ENCODE peak calls at places on chromosomes 16 and 17, in five cellular contexts. One of them, this sample, is unnamed.

GRCh38 chr16:65136656-65137055 is 14.8 kb upstream of the CDH11 start:
- DNase-seq in IMR-90: no peak
- DNase-seq in A549: no peak
- DNase-seq in H1: no peak
- DNase-seq in K562: no peak
- DNase-seq in this sample: no peak

GRCh38 chr16:4769306-4769638 is 2.3 kb upstream of the ZNF500 start:
- DNase-seq in K562: no peak
- DNase-seq in A549: no peak
- DNase-seq in H1: no peak
- DNase-seq in IMR-90: no peak
- DNase-seq in this sample: no peak

GRCh38 chr17:6480325-6480675 is 36.0 kb downstream of the PIMREG start:
- DNase-seq in H1: no peak
- DNase-seq in A549: no peak
- DNase-seq in IMR-90: no peak
- DNase-seq in K562: no peak
- DNase-seq in this sample: no peak

GRCh38 chr17:64209983-64210382 is 53.1 kb downstream of the TEX2 start:
- DNase-seq in H1: no peak
- DNase-seq in IMR-90: no peak
- DNase-seq in A549: no peak
- DNase-seq in K562: no peak
- DNase-seq in this sample: no peak

GRCh38 chr16:27822529-27823437 is 240.7 kb downstream of the GSG1L start:
- DNase-seq in IMR-90: no peak
- DNase-seq in K562: no peak
- DNase-seq in H1: no peak
- DNase-seq in A549: no peak
- DNase-seq in this sample: no peak

GRCh38 chr17:57663326-57664070 is 81.6 kb downstream of the CCDC182 start:
- DNase-seq in K562: no peak
- DNase-seq in A549: no peak
- DNase-seq in H1: no peak
- DNase-seq in IMR-90: no peak
- DNase-seq in this sample: no peak

GRCh38 chr16:49179714-49180330 is 101.8 kb downstream of the CBLN1 start:
- DNase-seq in IMR-90: no peak
- DNase-seq in K562: no peak
- DNase-seq in A549: no peak
- DNase-seq in H1: no peak
- DNase-seq in this sample: no peak

GRCh38 chr16:60684002-60684401 is 1352.2 kb downstream of the CDH8 start:
- DNase-seq in IMR-90: no peak
- DNase-seq in H1: no peak
- DNase-seq in A549: no peak
- DNase-seq in K562: no peak
- DNase-seq in this sample: no peak

GRCh38 chr16:13307255-13307654 is 405.9 kb downstream of the SHISA9 start:
- DNase-seq in A549: no peak
- DNase-seq in IMR-90: no peak
- DNase-seq in H1: no peak
- DNase-seq in K562: no peak
- DNase-seq in this sample: no peak

GRCh38 chr16:89709166-89709565 is 7.7 kb upstream of the SPATA2L start:
- DNase-seq in A549: no peak
- DNase-seq in IMR-90: no peak
- DNase-seq in K562: no peak
- DNase-seq in H1: no peak
- DNase-seq in this sample: no peak

GRCh38 chr16:55349867-55350266 is 25.9 kb downstream of the IRX6 start:
- DNase-seq in IMR-90: no peak
- DNase-seq in A549: no peak
- DNase-seq in H1: no peak
- DNase-seq in K562: no peak
- DNase-seq in this sample: no peak

GRCh38 chr16:1163567-1164055 is 10.7 kb downstream of the CACNA1H start:
- DNase-seq in H1: no peak
- DNase-seq in IMR-90: peak; percentile 45
- DNase-seq in A549: no peak
- DNase-seq in K562: no peak
- DNase-seq in this sample: no peak

GRCh38 chr16:57510016-57510871 is 24.0 kb upstream of the DOK4 start:
- DNase-seq in IMR-90: no peak
- DNase-seq in A549: no peak
- DNase-seq in H1: no peak
- DNase-seq in K562: no peak
- DNase-seq in this sample: no peak

GRCh38 chr16:85759631-85760419 is 8.9 kb upstream of the C16orf74 start:
- DNase-seq in K562: peak; percentile 55
- DNase-seq in A549: peak; percentile 55
- DNase-seq in H1: no peak
- DNase-seq in IMR-90: no peak
- DNase-seq in this sample: no peak

GRCh38 chr17:67194134-67194533 is 50.9 kb downstream of the HELZ start:
- DNase-seq in K562: no peak
- DNase-seq in IMR-90: peak; percentile 81
- DNase-seq in H1: no peak
- DNase-seq in A549: peak; percentile 17
- DNase-seq in this sample: peak; percentile 50

GRCh38 chr16:82524939-82525338 is 101.8 kb upstream of the CDH13 start:
- DNase-seq in A549: no peak
- DNase-seq in H1: no peak
- DNase-seq in K562: no peak
- DNase-seq in IMR-90: no peak
- DNase-seq in this sample: peak; percentile 88

GRCh38 chr17:14061666-14062560 is 7.4 kb upstream of the COX10 start:
- DNase-seq in IMR-90: peak; percentile 84
- DNase-seq in A549: no peak
- DNase-seq in K562: no peak
- DNase-seq in H1: no peak
- DNase-seq in this sample: no peak

GRCh38 chr17:62149961-62150360 is 84.9 kb upstream of the MED13 start:
- DNase-seq in IMR-90: no peak
- DNase-seq in A549: no peak
- DNase-seq in K562: no peak
- DNase-seq in H1: no peak
- DNase-seq in this sample: no peak

GRCh38 chr17:10640475-10640874 is 16.6 kb downstream of the MYH3 start:
- DNase-seq in K562: no peak
- DNase-seq in H1: no peak
- DNase-seq in A549: no peak
- DNase-seq in IMR-90: no peak
- DNase-seq in this sample: no peak

GRCh38 chr17:38663125-38663751 is 11.5 kb downstream of the EPOP start:
- DNase-seq in A549: peak; percentile 94
- DNase-seq in IMR-90: peak; percentile 29
- DNase-seq in H1: peak; percentile 83
- DNase-seq in K562: peak; percentile 74
- DNase-seq in this sample: peak; percentile 90

GRCh38 chr17:38659415-38659814 is 15.3 kb downstream of the EPOP start:
- DNase-seq in K562: no peak
- DNase-seq in IMR-90: no peak
- DNase-seq in H1: no peak
- DNase-seq in A549: no peak
- DNase-seq in this sample: peak; percentile 63

GRCh38 chr17:38657824-38658740 is 16.7 kb downstream of the EPOP start:
- DNase-seq in H1: no peak
- DNase-seq in IMR-90: no peak
- DNase-seq in K562: no peak
- DNase-seq in A549: no peak
- DNase-seq in this sample: no peak

GRCh38 chr17:38658741-38659345 is 15.9 kb downstream of the EPOP start:
- DNase-seq in H1: no peak
- DNase-seq in A549: no peak
- DNase-seq in IMR-90: no peak
- DNase-seq in K562: no peak
- DNase-seq in this sample: no peak

DNA sequence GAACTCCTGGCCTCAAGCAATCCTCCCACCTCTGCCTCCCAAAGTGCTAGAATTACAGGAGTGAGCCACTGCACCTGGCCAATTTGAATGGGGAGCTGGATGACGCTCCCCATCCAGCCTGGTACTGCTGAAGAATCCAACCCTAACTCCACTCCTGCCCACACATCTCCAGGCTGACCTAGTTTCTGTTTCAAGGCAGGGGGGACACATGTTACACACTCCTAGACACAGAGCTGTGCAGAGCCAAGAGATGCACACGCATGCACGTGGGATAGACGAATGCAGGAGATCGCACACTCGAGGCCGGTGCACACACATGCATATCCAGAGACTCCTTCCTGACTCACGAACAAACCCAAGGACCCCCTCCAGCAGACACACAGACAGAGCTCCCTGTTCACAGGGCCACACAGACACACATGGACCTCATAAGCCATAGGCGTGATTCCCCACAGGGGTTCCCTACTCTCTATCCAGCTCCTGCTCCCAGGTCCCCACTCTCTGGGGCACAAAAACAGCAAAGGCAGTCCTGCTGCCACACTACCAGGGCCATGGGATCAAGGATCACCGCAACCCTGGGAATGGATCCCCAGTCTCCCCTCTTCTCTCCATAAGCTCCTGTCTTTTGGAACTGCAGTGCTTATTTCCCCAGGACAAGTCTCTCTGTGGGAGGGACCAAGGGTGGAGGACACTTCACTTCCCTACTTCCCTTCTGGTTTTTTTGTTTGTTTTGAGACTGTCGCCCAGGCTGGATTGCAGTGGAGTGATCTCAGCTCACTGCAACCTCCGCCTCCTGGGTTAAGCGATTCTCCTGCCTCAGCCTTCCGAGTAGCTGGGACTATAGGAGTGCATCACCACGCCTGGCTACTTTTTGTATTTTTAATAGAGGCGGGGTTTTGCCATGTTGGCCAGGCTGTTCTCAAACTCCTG is 14.4 kb downstream of the EPOP start:
- DNase-seq in H1: no peak
- DNase-seq in K562: peak; percentile 8
- DNase-seq in IMR-90: no peak
- DNase-seq in A549: no peak
- DNase-seq in this sample: no peak
- TF ChIP-seq MAFK in H1: no peak
- TF ChIP-seq MAFK in K562: no peak
- TF ChIP-seq MAFK in IMR-90: no peak
- TF ChIP-seq MAFK in A549: no peak
- TF ChIP-seq MAFK in this sample: no peak

DNA sequence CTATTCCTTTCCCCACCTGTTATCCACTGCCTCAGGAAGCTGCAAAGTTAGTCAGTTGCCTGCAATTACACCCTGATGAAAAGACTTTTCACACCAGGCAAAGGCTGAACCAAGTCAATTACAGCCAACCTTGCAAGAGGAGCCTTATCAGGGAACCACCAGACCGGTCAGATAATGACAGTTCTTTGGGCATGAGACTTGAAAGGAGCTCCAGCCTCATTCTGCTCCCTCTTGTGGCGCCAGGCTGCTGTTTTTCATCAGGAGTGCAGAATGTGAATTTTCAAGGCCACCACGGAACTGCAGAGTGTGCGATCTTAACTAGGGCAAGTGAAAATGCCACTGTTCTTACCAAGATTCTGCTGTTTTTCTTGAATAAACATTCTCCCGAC is 22.5 kb downstream of the DNAI2 start:
- DNase-seq in IMR-90: peak; percentile 38
- DNase-seq in H1: peak; percentile 23
- DNase-seq in A549: peak; percentile 60
- DNase-seq in K562: peak; percentile 87
- DNase-seq in this sample: peak; percentile 65
- TF ChIP-seq MAFK in IMR-90: no peak
- TF ChIP-seq MAFK in H1: no peak
- TF ChIP-seq MAFK in A549: peak; percentile 64
- TF ChIP-seq MAFK in K562: no peak
- TF ChIP-seq MAFK in this sample: no peak

DNA sequence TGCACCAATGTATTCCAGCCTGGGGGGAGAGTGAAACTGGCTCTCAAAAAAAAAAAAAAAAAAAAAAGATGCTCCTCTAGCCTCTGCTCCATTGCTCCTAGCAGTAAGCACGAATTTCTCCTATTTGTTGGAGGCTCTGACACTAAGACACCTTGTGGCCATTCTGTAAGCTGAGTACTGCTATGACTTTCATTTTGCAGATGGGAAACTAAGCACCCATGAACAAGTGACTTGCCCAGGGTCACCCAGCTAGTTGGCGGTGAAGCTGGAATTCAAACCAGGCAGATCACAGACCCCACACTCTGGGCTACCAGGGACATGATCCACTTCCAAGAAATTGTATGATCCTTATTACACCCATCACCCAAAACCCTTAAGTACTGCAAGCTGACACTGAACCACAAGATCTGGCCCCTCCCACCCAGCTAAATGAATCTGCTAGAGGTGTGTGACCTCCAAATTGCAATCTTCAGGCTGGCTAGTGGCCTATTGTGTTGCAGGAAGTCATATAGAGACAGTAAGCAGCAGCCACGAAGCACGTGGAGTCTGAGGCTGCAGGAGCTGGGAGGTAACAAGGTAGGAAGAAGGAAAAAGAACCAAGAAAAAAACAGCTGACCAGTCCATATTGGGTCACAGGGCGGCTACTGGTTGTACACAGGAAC is 209.4 kb downstream of the XYLT1 start:
- DNase-seq in H1: no peak
- DNase-seq in A549: no peak
- DNase-seq in K562: no peak
- DNase-seq in IMR-90: no peak
- DNase-seq in this sample: no peak
- TF ChIP-seq MAFK in H1: no peak
- TF ChIP-seq MAFK in A549: no peak
- TF ChIP-seq MAFK in K562: no peak
- TF ChIP-seq MAFK in IMR-90: no peak
- TF ChIP-seq MAFK in this sample: no peak

GRCh38 chr16:74450236-74450635 is 29.0 kb upstream of the CLEC18B start:
- DNase-seq in H1: no peak
- DNase-seq in K562: no peak
- DNase-seq in IMR-90: no peak
- DNase-seq in A549: no peak
- DNase-seq in this sample: no peak

GRCh38 chr16:74447578-74447977 is 26.3 kb upstream of the CLEC18B start:
- DNase-seq in H1: no peak
- DNase-seq in K562: no peak
- DNase-seq in A549: no peak
- DNase-seq in IMR-90: no peak
- DNase-seq in this sample: no peak

GRCh38 chr16:74448990-74449389 is 27.7 kb upstream of the CLEC18B start:
- DNase-seq in H1: no peak
- DNase-seq in IMR-90: peak; percentile 95
- DNase-seq in K562: peak; percentile 5
- DNase-seq in A549: peak; percentile 59
- DNase-seq in this sample: no peak

GRCh38 chr16:74449470-74449869 is 28.2 kb upstream of the CLEC18B start:
- DNase-seq in IMR-90: peak; percentile 79
- DNase-seq in A549: peak; percentile 35
- DNase-seq in H1: no peak
- DNase-seq in K562: no peak
- DNase-seq in this sample: no peak

DNA sequence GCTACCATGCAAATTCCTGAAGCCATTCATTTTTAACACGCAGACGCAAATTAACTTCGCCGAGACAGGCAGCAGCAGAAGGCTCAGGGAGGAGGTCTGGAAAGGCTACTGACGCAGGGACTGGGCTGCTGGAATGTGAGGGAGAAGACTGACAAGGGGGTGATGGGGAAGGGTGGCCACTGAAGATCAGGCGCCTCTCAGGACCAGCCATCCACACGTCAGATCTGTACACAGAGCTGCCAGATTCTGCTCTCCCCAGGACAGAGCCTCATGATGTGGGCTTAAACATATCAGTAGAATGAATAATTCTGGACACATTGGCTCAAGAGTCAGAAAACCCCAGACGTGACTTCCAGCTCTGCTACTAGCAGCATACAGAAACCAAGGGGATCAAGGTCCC is 25.6 kb upstream of the CLEC18B start:
- DNase-seq in A549: no peak
- DNase-seq in H1: no peak
- DNase-seq in K562: no peak
- DNase-seq in IMR-90: no peak
- DNase-seq in this sample: no peak
- TF ChIP-seq MAFK in A549: no peak
- TF ChIP-seq MAFK in H1: no peak
- TF ChIP-seq MAFK in K562: no peak
- TF ChIP-seq MAFK in IMR-90: no peak
- TF ChIP-seq MAFK in this sample: no peak